ENCODE peak calls at places on chromosomes 4 and X, in six cellular contexts. N is iPS-NIHi11, K is K562, F is AG10803, J is right lobe of liver, X is HTR-8/SVneo. L is an unnamed sample.

GRCh38 chr4:8841678-8842268 is 29.9 kb downstream of the HMX1 start:
- DNase-seq in F (no peak), J (peak), N (no peak), K (no peak), X (no peak), L (no peak)

GRCh38 chr4:57074753-57075152 is 35.4 kb downstream of the IGFBP7 start:
- DNase-seq in J (no peak), F (peak), K (no peak), N (no peak), X (no peak), L (no peak)

GRCh38 chr4:75542824-75543223 is 13.0 kb upstream of the ODAPH start:
- DNase-seq in K (no peak), F (peak), X (no peak), N (no peak), J (no peak), L (no peak)

GRCh38 chr4:80539190-80539589 is 203.7 kb downstream of the CFAP299 start:
- DNase-seq in F (no peak), N (peak), K (no peak), X (no peak), J (no peak), L (no peak)

GRCh38 chr4:88283661-88284377 is 542 bp downstream of the PPM1K start:
- DNase-seq in N (peak), X (peak), K (peak), J (peak), F (peak), L (peak)

GRCh38 chr4:184548321-184548650 is 73.9 kb upstream of the IRF2 start:
- DNase-seq in F (no peak), K (no peak), N (no peak), X (no peak), J (no peak), L (no peak)

GRCh38 chr4:156230151-156230550 is 276.5 kb upstream of the CTSO start:
- DNase-seq in X (no peak), F (peak), J (no peak), N (no peak), K (no peak), L (no peak)

GRCh38 chrX:46029777-46030176 is 515.4 kb downstream of the ZNF674 start:
- DNase-seq in N (no peak), X (no peak), J (no peak), F (no peak), K (no peak), L (no peak)

GRCh38 chr4:147090486-147090885 is 144.8 kb upstream of the TTC29 start:
- DNase-seq in J (no peak), N (no peak), F (no peak), X (no peak), K (no peak), L (no peak)

GRCh38 chr4:2289955-2290333 is 28.0 kb upstream of the MXD4 start:
- DNase-seq in N (no peak), J (peak), X (no peak), K (no peak), F (no peak), L (no peak)

GRCh38 chrX:153499876-153500275 is 5.1 kb downstream of the BGN start:
- DNase-seq in X (no peak), J (no peak), N (no peak), F (peak), K (no peak), L (no peak)

GRCh38 chr4:13920901-13921300 is 293.4 kb upstream of the BOD1L1 start:
- DNase-seq in X (peak), J (no peak), F (peak), N (peak), K (peak), L (no peak)

GRCh38 chrX:70479197-70479969 is 34.7 kb downstream of the DLG3 start:
- DNase-seq in N (no peak), F (peak), X (peak), K (no peak), J (no peak), L (no peak)

GRCh38 chr4:88928852-88929251 is 128.1 kb downstream of the FAM13A start:
- DNase-seq in F (no peak), J (no peak), N (no peak), X (no peak), K (no peak), L (no peak)

GRCh38 chr4:110025057-110025456 is 112.4 kb downstream of the EGF start:
- DNase-seq in X (no peak), N (no peak), J (no peak), K (no peak), F (no peak), L (no peak)

GRCh38 chr4:87058272-87059073 is 123.7 kb downstream of the AFF1 start:
- DNase-seq in N (peak), X (no peak), K (peak), F (no peak), J (no peak), L (no peak)

GRCh38 chr4:3792813-3793212 is 26.6 kb downstream of the ADRA2C start:
- DNase-seq in N (peak), J (no peak), X (no peak), F (no peak), K (peak), L (no peak)

GRCh38 chrX:148661035-148661434 is 160.6 kb downstream of the AFF2 start:
- DNase-seq in J (no peak), F (peak), N (no peak), K (no peak), X (no peak), L (no peak)

GRCh38 chr4:159867673-159868072 is 764.8 kb downstream of the RAPGEF2 start:
- DNase-seq in K (no peak), X (no peak), N (no peak), J (no peak), F (no peak), L (no peak)

GRCh38 chr4:169243808-169244207 is 26.9 kb downstream of the SH3RF1 start:
- DNase-seq in K (no peak), N (no peak), J (no peak), X (no peak), F (peak), L (no peak)

GRCh38 chrX:140983730-140984129 is 18.7 kb upstream of the SPANXB1 start:
- DNase-seq in X (peak), N (no peak), F (no peak), K (no peak), J (no peak), L (no peak)

GRCh38 chr4:186158021-186158859 is 33.1 kb upstream of the CYP4V2 start:
- DNase-seq in J (no peak), F (peak), K (no peak), N (no peak), X (no peak), L (no peak)

GRCh38 chrX:40050532-40050931 is 47.2 kb downstream of the BCOR start:
- DNase-seq in J (no peak), F (no peak), N (no peak), K (no peak), X (no peak), L (no peak)

GRCh38 chr4:1812720-1813119 is 19.6 kb downstream of the FGFR3 start:
- DNase-seq in K (no peak), J (no peak), F (no peak), X (no peak), N (no peak), L (no peak)

GRCh38 chr4:1776521-1777161 is 16.5 kb upstream of the FGFR3 start:
- DNase-seq in J (no peak), F (no peak), X (no peak), K (no peak), N (no peak), L (no peak)

GRCh38 chr4:30953799-30954198 is 233.6 kb downstream of the PCDH7 start:
- DNase-seq in J (no peak), F (no peak), N (no peak), K (no peak), X (no peak), L (no peak)

GRCh38 chr4:185002784-185003183 is 15.5 kb upstream of the HELT start:
- DNase-seq in K (no peak), F (no peak), J (no peak), N (no peak), X (no peak), L (no peak)

GRCh38 chr4:75179510-75179909 is 246.6 kb downstream of the PARM1 start:
- DNase-seq in J (no peak), N (no peak), F (no peak), K (no peak), X (no peak), L (no peak)

GRCh38 chrX:39133971-39134370 is 332.7 kb downstream of the MID1IP1 start:
- DNase-seq in N (peak), F (no peak), X (no peak), J (peak), K (peak), L (no peak)

GRCh38 chr4:172962564-172963353 is 205.9 kb upstream of the GALNT7 start:
- DNase-seq in F (peak), K (no peak), N (no peak), X (no peak), J (peak), L (no peak)

GRCh38 chr4:103008875-103009729 is 10.4 kb downstream of the SLC9B1 start:
- DNase-seq in N (peak), J (no peak), K (peak), X (peak), F (peak), L (peak)

GRCh38 chrX:53294024-53294648 is 12.8 kb upstream of the IQSEC2 start:
- DNase-seq in K (peak), N (no peak), X (no peak), J (no peak), F (no peak), L (no peak)

GRCh38 chrX:21730011-21730410 is 27.9 kb downstream of the SMPX start:
- DNase-seq in K (no peak), X (no peak), F (peak), N (no peak), J (no peak), L (no peak)

GRCh38 chr4:157040380-157040779 is 35.6 kb upstream of the GLRB start:
- DNase-seq in J (no peak), X (no peak), F (no peak), N (no peak), K (no peak), L (no peak)

GRCh38 chr4:42953316-42953715 is 60.8 kb downstream of the GRXCR1 start:
- DNase-seq in X (no peak), F (no peak), N (no peak), K (no peak), J (no peak), L (no peak)

GRCh38 chr4:151486166-151486565 is 77.2 kb downstream of the FHIP1A start:
- DNase-seq in N (no peak), K (no peak), X (peak), F (peak), J (no peak), L (no peak)

GRCh38 chr4:74092957-74093356 is 6.0 kb downstream of the CXCL2 start:
- DNase-seq in X (no peak), F (no peak), J (no peak), K (no peak), N (no peak), L (no peak)

GRCh38 chr4:83252782-83253405 is 31.7 kb downstream of the COQ2 start:
- DNase-seq in N (peak), J (no peak), K (peak), F (peak), X (peak), L (peak)

GRCh38 chr4:179292443-179292842 is 1850.2 kb upstream of the AGA start:
- DNase-seq in J (no peak), N (no peak), K (no peak), F (no peak), X (no peak), L (no peak)

GRCh38 chr4:102552781-102553180 is 51.6 kb downstream of the NFKB1 start:
- DNase-seq in K (no peak), X (no peak), J (no peak), F (no peak), N (no peak), L (no peak)